ENCODE peak calls at places on chromosomes 11 and 22, in ten cellular contexts. X, V, R, U, L, K, M, Z, J and Y are unnamed samples.

GRCh38 chr11:109527496-109527895 is 105.5 kb downstream of the C11orf87 start:
- DNase-seq in K (no peak), L (no peak), X (no peak), M (no peak), R (no peak), J (no peak), U (no peak), V (no peak), Z (no peak), Y (no peak)

GRCh38 chr22:36736701-36737320 is 33.3 kb upstream of the CACNG2 start:
- DNase-seq in R (no peak), Z (no peak), J (no peak), U (no peak), V (no peak), K (no peak), L (no peak), M (no peak), X (no peak), Y (no peak)

GRCh38 chr11:11996321-11997174 is 11.9 kb downstream of the DKK3 start:
- DNase-seq in U (no peak), M (no peak), X (no peak), R (no peak), J (no peak), Z (no peak), K (no peak), L (no peak), V (no peak), Y (no peak)

GRCh38 chr11:93143186-93143585 is 54.6 kb downstream of the SLC36A4 start:
- DNase-seq in R (no peak), X (peak; percentile 9), K (no peak), L (no peak), Z (no peak), M (no peak), U (no peak), V (no peak), J (no peak), Y (no peak)

GRCh38 chr22:43643362-43643761 is 168.7 kb downstream of the EFCAB6 start:
- DNase-seq in L (no peak), J (no peak), U (no peak), K (no peak), X (no peak), Z (no peak), V (no peak), R (no peak), M (no peak), Y (no peak)

GRCh38 chr11:103488021-103488420 is 378.8 kb downstream of the DYNC2H1 start:
- DNase-seq in V (no peak), U (no peak), M (no peak), R (no peak), J (no peak), Z (no peak), K (no peak), L (no peak), X (no peak), Y (no peak)

GRCh38 chr11:109247071-109247470 is 174.9 kb upstream of the C11orf87 start:
- DNase-seq in M (no peak), K (no peak), X (peak; percentile 28), V (no peak), J (no peak), U (no peak), R (no peak), L (no peak), Z (no peak), Y (no peak)

GRCh38 chr11:100918551-100919500 is 210.8 kb downstream of the PGR start:
- DNase-seq in M (no peak), L (no peak), V (peak; percentile 25), U (no peak), X (peak; percentile 31), Z (no peak), J (no peak), K (no peak), R (no peak), Y (no peak)

GRCh38 chr22:22342697-22343602 is 98.4 kb downstream of the VPREB1 start:
- DNase-seq in R (no peak), M (peak; percentile 90), Z (no peak), K (no peak), J (peak; percentile 55), X (peak; percentile 34), L (peak; percentile 86), V (peak; percentile 93), U (peak; percentile 85), Y (peak; percentile 74)

GRCh38 chr11:67252831-67253239 is 13.4 kb upstream of the GRK2 start:
- DNase-seq in L (no peak), J (no peak), X (peak; percentile 63), Z (no peak), M (no peak), V (peak; percentile 63), K (no peak), U (no peak), R (peak; percentile 47), Y (no peak)

GRCh38 chr11:29119691-29120328 is 897.0 kb downstream of the KCNA4 start:
- DNase-seq in X (peak; percentile 87), R (no peak), M (no peak), K (no peak), J (no peak), L (no peak), V (no peak), Z (no peak), U (no peak), Y (no peak)

GRCh38 chr22:24707477-24707816 is 67.1 kb downstream of the PIWIL3 start:
- DNase-seq in V (peak; percentile 40), R (no peak), X (no peak), M (no peak), J (no peak), U (peak; percentile 44), L (no peak), Z (no peak), K (no peak), Y (no peak)

DNA sequence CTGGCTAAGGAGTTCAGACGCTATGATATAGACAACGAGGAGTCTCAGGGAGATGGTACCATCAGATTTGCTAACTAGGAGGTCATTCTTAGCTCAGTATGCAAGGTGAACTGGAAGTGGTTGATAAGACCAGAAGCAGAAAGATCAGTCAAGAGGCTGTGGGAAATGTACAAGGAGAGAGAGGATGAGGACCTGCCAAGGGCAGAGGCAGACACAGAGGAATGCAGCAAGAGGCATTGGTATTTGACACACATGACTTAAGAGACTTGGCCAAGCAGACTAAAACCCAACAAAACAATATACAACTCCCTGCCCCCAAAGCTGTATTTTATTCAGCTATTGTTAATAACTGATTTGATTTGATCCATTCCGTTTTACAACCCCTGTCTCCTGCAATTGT is 237.5 kb downstream of the NXPE2 start:
- DNase-seq in U (no peak), J (no peak), Z (no peak), K (no peak), L (no peak), R (no peak), M (no peak), X (no peak), V (no peak), Y (no peak)
- TF ChIP-seq CTCF in U (no peak), J (no peak), Z (no peak), K (no peak), L (no peak), R (no peak), M (no peak), X (no peak), V (no peak), Y (no peak)

GRCh38 chr11:124441519-124441918 is 4.0 kb downstream of the OR8B8 start:
- DNase-seq in L (no peak), K (no peak), J (no peak), R (no peak), X (no peak), U (no peak), M (no peak), Z (no peak), V (no peak), Y (no peak)

GRCh38 chr11:124442442-124442841 is 3.1 kb downstream of the OR8B8 start:
- DNase-seq in V (no peak), X (peak; percentile 43), K (no peak), M (no peak), Z (no peak), J (no peak), R (no peak), U (no peak), L (no peak), Y (no peak)

GRCh38 chr11:124441081-124441480 is 4.4 kb downstream of the OR8B8 start:
- DNase-seq in J (no peak), K (no peak), V (no peak), L (no peak), X (no peak), Z (no peak), R (no peak), U (no peak), M (no peak), Y (no peak)

GRCh38 chr11:124440608-124441007 is 4.9 kb downstream of the OR8B8 start:
- DNase-seq in L (no peak), R (no peak), U (no peak), X (no peak), J (no peak), M (no peak), K (no peak), Z (no peak), V (no peak), Y (no peak)

GRCh38 chr11:124442847-124443246 is 2.6 kb downstream of the OR8B8 start:
- DNase-seq in Z (no peak), X (no peak), R (no peak), M (no peak), L (no peak), V (no peak), K (no peak), J (no peak), U (no peak), Y (no peak)
- TF ChIP-seq CTCF in Z (no peak), X (no peak), R (no peak), M (no peak), L (no peak), V (no peak), K (no peak), J (no peak), U (no peak), Y (no peak)

DNA sequence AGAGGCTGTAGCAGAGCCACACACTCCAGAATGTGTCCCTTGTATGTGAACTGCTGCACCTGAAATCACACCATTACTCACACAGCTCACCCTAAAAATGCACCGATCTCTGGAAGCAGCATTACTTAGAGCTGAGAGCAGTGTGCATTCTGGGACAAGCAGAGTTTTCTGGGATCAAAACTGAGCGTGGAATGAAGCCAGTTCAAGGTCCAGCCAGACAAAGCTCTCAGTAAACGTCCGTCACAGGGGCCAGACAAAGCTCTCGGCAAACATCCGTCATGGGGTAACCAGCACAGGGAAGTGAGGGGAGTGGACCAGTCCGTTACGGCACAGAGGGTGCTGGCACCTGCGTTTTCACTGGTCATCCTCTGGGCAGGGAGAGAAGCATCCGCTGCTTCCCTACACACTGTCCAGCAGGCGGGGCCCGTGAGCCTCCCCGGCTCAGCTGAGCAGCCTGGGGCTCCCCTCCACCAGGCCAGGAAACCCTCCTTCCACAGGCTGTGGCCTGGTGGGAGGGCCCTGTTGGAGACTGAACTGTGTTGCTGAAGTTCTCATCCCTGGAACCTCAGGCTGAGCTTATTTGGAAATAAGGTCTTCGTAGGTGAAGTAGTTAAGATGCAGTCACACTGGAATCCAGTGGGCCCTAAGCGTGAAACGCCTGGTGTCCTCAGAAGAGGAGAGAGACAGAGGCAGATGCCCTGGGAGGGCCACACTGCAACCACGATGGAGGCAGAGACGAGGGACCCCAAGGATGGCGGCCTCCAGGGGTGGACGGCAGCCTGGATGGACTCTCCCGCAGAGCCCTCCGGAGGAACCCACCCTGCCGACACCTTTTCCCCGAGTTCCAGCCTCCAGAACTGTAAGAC is 883.9 kb downstream of the BRD1 start:
- DNase-seq in X (no peak), L (no peak), R (no peak), U (peak; percentile 36), M (peak; percentile 28), Z (no peak), K (no peak), V (peak; percentile 68), J (no peak), Y (no peak)
- TF ChIP-seq CTCF in X (no peak), L (peak; percentile 12), R (no peak), U (no peak), M (peak; percentile 38), Z (no peak), K (peak; percentile 15), V (peak; percentile 61), J (no peak), Y (no peak)

GRCh38 chr22:50244420-50245213 is at the start of gene TUBGCP6:
- DNase-seq in J (peak; percentile 85), Z (peak; percentile 91), V (peak; percentile 97), L (peak; percentile 99), K (peak; percentile 98), X (peak; percentile 92), R (peak; percentile 90), U (peak; percentile 96), M (peak; percentile 97), Y (peak; percentile 95)
- TF ChIP-seq CTCF in J (peak; percentile 33), Z (no peak), V (peak; percentile 48), L (peak; percentile 9), K (peak; percentile 27), X (peak; percentile 15), R (peak; percentile 43), U (no peak), M (peak; percentile 64), Y (no peak)